ENCODE peak calls at places on chromosomes 1 and 21, in seven cellular contexts. T is IMR-90, G is SK-N-SH, B is K562, J is HepG2, M is A549, Z is H1. K is an unnamed sample.

GRCh38 chr1:119004781-119005180 is 16.6 kb upstream of the TBX15 start:
- DNase-seq in T (no peak), G (no peak), B (no peak), J (no peak), M (no peak), Z (no peak), K (no peak)

GRCh38 chr1:222592171-222592570 is 2.4 kb upstream of the TAF1A start:
- DNase-seq in T (peak; percentile 66), G (no peak), B (no peak), J (no peak), M (no peak), Z (no peak), K (no peak)

GRCh38 chr1:204573563-204573925 is 57.3 kb downstream of the MDM4 start:
- DNase-seq in T (peak; percentile 63), G (no peak), B (no peak), J (peak; percentile 29), M (peak; percentile 30), Z (no peak), K (no peak)

GRCh38 chr1:228417471-228418203 is 976 bp upstream of the TRIM17 start:
- DNase-seq in T (no peak), G (no peak), B (no peak), J (no peak), M (no peak), Z (no peak), K (peak; percentile 16)

GRCh38 chr1:216682694-216683243 is 40.5 kb downstream of the ESRRG start:
- DNase-seq in T (no peak), G (no peak), B (no peak), J (no peak), M (no peak), Z (no peak), K (no peak)

GRCh38 chr21:17454315-17455027 is 58.4 kb upstream of the CXADR start:
- DNase-seq in T (peak; percentile 92), G (peak; percentile 70), B (peak; percentile 33), J (peak; percentile 91), M (peak; percentile 57), Z (peak; percentile 71), K (peak; percentile 89)

GRCh38 chr1:9700340-9700739 is 48.8 kb downstream of the PIK3CD start:
- DNase-seq in T (peak; percentile 94), G (peak; percentile 22), B (no peak), J (no peak), M (peak; percentile 53), Z (no peak), K (peak; percentile 45)

GRCh38 chr1:244301595-244302130 is 150.0 kb downstream of the ADSS2 start:
- DNase-seq in T (no peak), G (no peak), B (peak; percentile 41), J (no peak), M (no peak), Z (no peak), K (no peak)

GRCh38 chr1:162753001-162753658 is 37.4 kb upstream of the HSD17B7 start:
- DNase-seq in T (no peak), G (no peak), B (no peak), J (peak; percentile 68), M (no peak), Z (no peak), K (no peak)

GRCh38 chr1:26602378-26602959 is 72.9 kb downstream of the RPS6KA1 start:
- DNase-seq in T (peak; percentile 68), G (peak; percentile 69), B (peak; percentile 77), J (peak; percentile 52), M (peak; percentile 48), Z (no peak), K (peak; percentile 51)

GRCh38 chr1:212566522-212567479 is 41.8 kb upstream of the ATF3 start:
- DNase-seq in T (peak; percentile 90), G (peak; percentile 71), B (peak; percentile 32), J (peak; percentile 14), M (peak; percentile 72), Z (no peak), K (peak; percentile 45)

GRCh38 chr1:115258302-115258866 is 79.7 kb downstream of the NGF start:
- DNase-seq in T (peak; percentile 80), G (no peak), B (no peak), J (no peak), M (no peak), Z (no peak), K (peak; percentile 2)

GRCh38 chr1:89724369-89725015 is 91.6 kb downstream of the LRRC8C start:
- DNase-seq in T (peak; percentile 59), G (no peak), B (no peak), J (no peak), M (no peak), Z (no peak), K (no peak)

GRCh38 chr1:2631136-2632050 is 1.4 kb downstream of the MMEL1 start:
- DNase-seq in T (no peak), G (no peak), B (no peak), J (peak; percentile 61), M (no peak), Z (no peak), K (no peak)

GRCh38 chr1:212683357-212683722 is 16.3 kb downstream of the BATF3 start:
- DNase-seq in T (no peak), G (no peak), B (no peak), J (no peak), M (no peak), Z (no peak), K (no peak)

DNA sequence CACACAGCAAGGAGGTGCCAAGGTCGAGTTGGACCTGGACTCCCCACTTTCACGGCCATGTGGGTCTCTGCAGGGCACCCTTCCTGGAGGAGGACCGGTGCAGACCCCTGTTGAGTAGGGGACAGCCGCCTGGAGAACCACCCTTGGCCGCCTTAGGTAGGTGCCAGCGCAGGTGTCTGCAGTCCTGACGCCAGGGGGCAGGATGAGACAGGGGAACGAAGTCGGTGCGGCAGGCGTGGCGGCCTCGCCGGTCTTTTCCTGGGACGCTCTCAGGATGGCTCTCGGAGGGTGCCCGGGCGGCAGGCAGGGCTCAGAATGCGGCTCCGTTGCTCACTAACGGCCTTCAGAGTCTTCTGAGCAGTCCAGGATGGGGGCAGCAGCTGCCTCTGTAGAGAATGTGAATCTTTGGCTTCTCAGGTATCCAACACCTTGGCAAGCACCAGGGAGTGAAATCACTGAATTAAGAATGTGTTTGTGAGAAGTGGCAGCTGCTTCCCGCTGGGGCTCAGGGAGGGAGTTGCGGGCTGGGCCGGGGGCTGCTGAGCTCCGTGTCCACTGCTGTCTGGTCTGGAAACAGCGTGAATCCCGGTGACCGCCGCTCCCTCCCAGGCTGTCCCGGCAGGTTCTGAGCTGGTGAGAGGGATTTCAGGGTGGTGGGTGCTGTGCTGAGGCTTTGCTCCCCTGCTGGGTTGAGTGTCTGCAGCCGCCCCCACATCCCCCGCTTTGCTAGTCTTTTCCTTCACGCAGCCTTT is 10.9 kb upstream of the C1orf174 start:
- DNase-seq in T (peak; percentile 37), G (peak; percentile 91), B (peak; percentile 85), J (peak; percentile 57), M (peak; percentile 70), Z (peak; percentile 75), K (peak; percentile 54)
- TF ChIP-seq RAD21 in T (peak; percentile 65), G (peak; percentile 85), B (peak; percentile 70), J (peak; percentile 94), M (peak; percentile 91), Z (peak; percentile 98), K (peak; percentile 96)

GRCh38 chr1:79852004-79852403 is 845.5 kb upstream of the ADGRL4 start:
- DNase-seq in T (no peak), G (no peak), B (no peak), J (no peak), M (no peak), Z (peak; percentile 1), K (peak; percentile 10)
- TF ChIP-seq RAD21 in T (no peak), G (no peak), B (no peak), J (no peak), M (no peak), Z (peak; percentile 28), K (no peak)

GRCh38 chr1:175343945-175344344 is 151.4 kb upstream of the KIAA0040 start:
- DNase-seq in T (no peak), G (no peak), B (no peak), J (no peak), M (no peak), Z (no peak), K (no peak)
- TF ChIP-seq RAD21 in T (no peak), G (no peak), B (no peak), J (no peak), M (no peak), Z (no peak), K (no peak)

GRCh38 chr1:155195201-155196102 is 12.2 kb downstream of the THBS3 start:
- DNase-seq in T (peak; percentile 11), G (no peak), B (no peak), J (no peak), M (peak; percentile 48), Z (no peak), K (no peak)
- TF ChIP-seq RAD21 in T (no peak), G (no peak), B (no peak), J (no peak), M (no peak), Z (no peak), K (no peak)

GRCh38 chr1:86993269-86993985 is 79.0 kb downstream of the HS2ST1 start:
- DNase-seq in T (no peak), G (no peak), B (no peak), J (peak; percentile 31), M (no peak), Z (no peak), K (no peak)

GRCh38 chr1:86994061-86994460 is 79.6 kb downstream of the HS2ST1 start:
- DNase-seq in T (no peak), G (no peak), B (no peak), J (no peak), M (no peak), Z (no peak), K (no peak)

GRCh38 chr1:86990826-86991225 is 76.4 kb downstream of the HS2ST1 start:
- DNase-seq in T (no peak), G (no peak), B (no peak), J (no peak), M (no peak), Z (no peak), K (no peak)

GRCh38 chr1:86992790-86993189 is 78.4 kb downstream of the HS2ST1 start:
- DNase-seq in T (no peak), G (no peak), B (no peak), J (no peak), M (no peak), Z (no peak), K (no peak)

GRCh38 chr1:86991549-86992186 is 77.2 kb downstream of the HS2ST1 start:
- DNase-seq in T (no peak), G (no peak), B (no peak), J (no peak), M (no peak), Z (no peak), K (no peak)
- TF ChIP-seq RAD21 in T (no peak), G (no peak), B (no peak), J (no peak), M (no peak), Z (no peak), K (no peak)